ENCODE peak calls at places on chromosomes 6 and 20, in eight cellular contexts. J, U, T, X, E, L, Y and D are unnamed samples.

GRCh38 chr6:30685977-30686907 is at the start of gene PPP1R18:
- DNase-seq in J (no peak), U (no peak), T (peak; percentile 79), X (peak; percentile 69), E (no peak), L (no peak), Y (peak; percentile 92), D (no peak)

GRCh38 chr20:30598460-30599230 is 658.8 kb upstream of the DEFB115 start:
- DNase-seq in J (no peak), U (no peak), T (no peak), X (no peak), E (no peak), L (no peak), Y (no peak), D (no peak)

GRCh38 chr6:62283828-62284411 is 2.1 kb downstream of the KHDRBS2 start:
- DNase-seq in J (peak; percentile 0), U (no peak), T (no peak), X (peak; percentile 60), E (no peak), L (peak; percentile 0), Y (no peak), D (peak; percentile 28)

GRCh38 chr6:139722540-139722939 is 348.1 kb upstream of the CITED2 start:
- DNase-seq in J (no peak), U (no peak), T (no peak), X (no peak), E (no peak), L (no peak), Y (no peak), D (no peak)

GRCh38 chr6:111984081-111984480 is 69.8 kb upstream of the CCN6 start:
- DNase-seq in J (no peak), U (no peak), T (no peak), X (no peak), E (no peak), L (no peak), Y (no peak), D (no peak)

GRCh38 chr6:166489301-166490155 is 97.0 kb downstream of the RAMACL start:
- DNase-seq in J (no peak), U (no peak), T (no peak), X (peak; percentile 27), E (no peak), L (no peak), Y (no peak), D (no peak)

GRCh38 chr20:24488064-24488799 is 18.8 kb downstream of the SYNDIG1 start:
- DNase-seq in J (no peak), U (no peak), T (no peak), X (no peak), E (no peak), L (no peak), Y (no peak), D (no peak)

GRCh38 chr20:10501377-10501776 is 66.3 kb downstream of the SLX4IP start:
- DNase-seq in J (peak; percentile 41), U (no peak), T (no peak), X (peak; percentile 38), E (no peak), L (no peak), Y (no peak), D (no peak)

GRCh38 chr20:58125726-58126125 is 102.7 kb downstream of the ANKRD60 start:
- DNase-seq in J (no peak), U (no peak), T (no peak), X (no peak), E (no peak), L (no peak), Y (no peak), D (no peak)

GRCh38 chr20:25447671-25448070 is 40.2 kb downstream of the GINS1 start:
- DNase-seq in J (no peak), U (no peak), T (no peak), X (no peak), E (no peak), L (no peak), Y (no peak), D (no peak)

GRCh38 chr20:10076126-10077080 is 41.6 kb downstream of the ANKEF1 start:
- DNase-seq in J (peak; percentile 13), U (no peak), T (no peak), X (no peak), E (no peak), L (no peak), Y (no peak), D (no peak)

GRCh38 chr20:56630506-56631317 is 1.6 kb downstream of the TFAP2C start:
- DNase-seq in J (peak; percentile 48), U (peak; percentile 10), T (no peak), X (peak; percentile 69), E (no peak), L (no peak), Y (peak; percentile 48), D (peak; percentile 33)
- TF ChIP-seq CTCF in J (no peak), U (no peak), T (no peak), X (no peak), E (no peak), L (no peak), Y (no peak), D (peak; percentile 33)

DNA sequence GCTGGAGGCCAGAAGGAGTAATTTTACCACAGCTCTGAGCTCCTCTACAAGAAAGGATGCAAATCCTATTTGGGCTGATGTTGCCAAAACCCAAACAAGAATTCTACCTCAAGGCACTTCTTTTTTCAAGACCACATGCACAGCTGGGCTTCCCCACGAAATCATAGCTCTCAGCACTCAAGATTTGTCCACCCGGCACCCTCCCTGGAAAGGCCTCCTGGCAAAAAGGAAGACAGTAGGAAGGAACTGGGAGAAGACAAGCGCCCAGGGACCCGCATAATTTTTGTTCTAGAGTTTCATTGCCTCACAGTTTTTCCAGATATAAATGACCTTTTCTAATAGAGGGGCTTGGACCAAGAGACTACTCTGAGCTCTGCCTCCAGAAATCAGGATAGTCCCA is 90.5 kb downstream of the BANF2 start:
- DNase-seq in J (no peak), U (no peak), T (no peak), X (no peak), E (no peak), L (no peak), Y (no peak), D (no peak)
- TF ChIP-seq CTCF in J (no peak), U (no peak), T (no peak), X (no peak), E (no peak), L (no peak), Y (no peak), D (no peak)

GRCh38 chr20:32312718-32313424 is 35.4 kb downstream of the KIF3B start:
- DNase-seq in J (no peak), U (no peak), T (no peak), X (no peak), E (no peak), L (no peak), Y (no peak), D (no peak)
- TF ChIP-seq CTCF in J (no peak), U (no peak), T (no peak), X (no peak), E (no peak), L (no peak), Y (no peak), D (no peak)

GRCh38 chr20:33515569-33516216 is 25.8 kb downstream of the CBFA2T2 start:
- DNase-seq in J (no peak), U (no peak), T (no peak), X (peak; percentile 39), E (no peak), L (no peak), Y (no peak), D (no peak)
- TF ChIP-seq CTCF in J (peak; percentile 28), U (peak; percentile 18), T (no peak), X (peak; percentile 54), E (no peak), L (peak; percentile 35), Y (no peak), D (peak; percentile 52)

GRCh38 chr20:52372169-52372568 is 180.6 kb upstream of the ZFP64 start:
- DNase-seq in J (no peak), U (no peak), T (no peak), X (no peak), E (no peak), L (no peak), Y (no peak), D (no peak)
- TF ChIP-seq CTCF in J (no peak), U (no peak), T (no peak), X (no peak), E (no peak), L (no peak), Y (no peak), D (no peak)

GRCh38 chr20:61546641-61547040 is 294.6 kb downstream of the CDH4 start:
- DNase-seq in J (no peak), U (no peak), T (no peak), X (no peak), E (no peak), L (no peak), Y (no peak), D (no peak)

GRCh38 chr20:61548069-61548468 is 296.0 kb downstream of the CDH4 start:
- DNase-seq in J (no peak), U (no peak), T (no peak), X (no peak), E (no peak), L (no peak), Y (no peak), D (no peak)

GRCh38 chr20:61551401-61551800 is 299.3 kb downstream of the CDH4 start:
- DNase-seq in J (no peak), U (no peak), T (no peak), X (no peak), E (no peak), L (no peak), Y (no peak), D (no peak)

GRCh38 chr20:61544910-61545889 is 293.1 kb downstream of the CDH4 start:
- DNase-seq in J (no peak), U (no peak), T (no peak), X (no peak), E (no peak), L (no peak), Y (peak; percentile 25), D (no peak)

GRCh38 chr20:61549865-61550264 is 297.8 kb downstream of the CDH4 start:
- DNase-seq in J (no peak), U (no peak), T (no peak), X (no peak), E (no peak), L (no peak), Y (no peak), D (no peak)
- TF ChIP-seq CTCF in J (no peak), U (no peak), T (no peak), X (no peak), E (no peak), L (no peak), Y (no peak), D (no peak)

GRCh38 chr6:163218361-163218894 is 196.1 kb upstream of the QKI start:
- DNase-seq in J (no peak), U (no peak), T (no peak), X (no peak), E (no peak), L (no peak), Y (no peak), D (no peak)
- TF ChIP-seq CTCF in J (no peak), U (no peak), T (no peak), X (no peak), E (no peak), L (no peak), Y (no peak), D (no peak)

GRCh38 chr6:157227202-157228166 is 95.8 kb downstream of the TMEM242 start:
- DNase-seq in J (no peak), U (no peak), T (no peak), X (peak; percentile 64), E (no peak), L (no peak), Y (peak; percentile 48), D (no peak)
- TF ChIP-seq CTCF in J (peak; percentile 10), U (peak; percentile 28), T (peak; percentile 15), X (peak; percentile 55), E (peak; percentile 24), L (peak; percentile 1), Y (no peak), D (peak; percentile 47)

GRCh38 chr6:32692019-32692418 is 25.6 kb upstream of the HLA-DQB1 start:
- DNase-seq in J (no peak), U (no peak), T (no peak), X (peak; percentile 72), E (peak; percentile 50), L (no peak), Y (no peak), D (no peak)
- TF ChIP-seq CTCF in J (no peak), U (no peak), T (no peak), X (peak; percentile 68), E (peak; percentile 68), L (peak; percentile 34), Y (peak; percentile 17), D (no peak)